ENCODE peak calls at places on chromosomes 13 and 19, in four cellular contexts. One of them, this sample, is unnamed.

GRCh38 chr19:49409441-49410029 is 13.7 kb downstream of the PTH2 start:
- DNase-seq in fibroblast of lung: no peak
- DNase-seq in cardiac muscle cell: no peak
- DNase-seq in mammary epithelial cell: no peak
- DNase-seq in this sample: no peak

GRCh38 chr13:76854894-76855293 is 31.3 kb downstream of the KCTD12 start:
- DNase-seq in fibroblast of lung: peak
- DNase-seq in cardiac muscle cell: no peak
- DNase-seq in mammary epithelial cell: peak
- DNase-seq in this sample: peak

GRCh38 chr13:102693781-102694180 is 1.1 kb downstream of the METTL21C start:
- DNase-seq in fibroblast of lung: peak
- DNase-seq in cardiac muscle cell: no peak
- DNase-seq in mammary epithelial cell: no peak
- DNase-seq in this sample: peak

GRCh38 chr19:58021541-58022282 is 12.1 kb upstream of the ZSCAN1 start:
- DNase-seq in fibroblast of lung: peak
- DNase-seq in cardiac muscle cell: peak
- DNase-seq in mammary epithelial cell: peak
- DNase-seq in this sample: peak

GRCh38 chr19:18951721-18952281 is 10.8 kb upstream of the HOMER3 start:
- DNase-seq in fibroblast of lung: no peak
- DNase-seq in cardiac muscle cell: no peak
- DNase-seq in mammary epithelial cell: peak
- DNase-seq in this sample: peak

GRCh38 chr13:95858286-95859075 is 181.5 kb downstream of the DNAJC3 start:
- DNase-seq in fibroblast of lung: peak
- DNase-seq in cardiac muscle cell: no peak
- DNase-seq in mammary epithelial cell: no peak
- DNase-seq in this sample: peak

GRCh38 chr19:39308531-39309304 is 11.9 kb downstream of the LRFN1 start:
- DNase-seq in fibroblast of lung: no peak
- DNase-seq in cardiac muscle cell: peak
- DNase-seq in mammary epithelial cell: no peak
- DNase-seq in this sample: no peak

GRCh38 chr19:7953576-7953975 is 10.1 kb upstream of the TIMM44 start:
- DNase-seq in fibroblast of lung: no peak
- DNase-seq in cardiac muscle cell: no peak
- DNase-seq in mammary epithelial cell: no peak
- DNase-seq in this sample: peak

GRCh38 chr13:94617389-94618000 is 15.8 kb downstream of the GPR180 start:
- DNase-seq in fibroblast of lung: no peak
- DNase-seq in cardiac muscle cell: peak
- DNase-seq in mammary epithelial cell: no peak
- DNase-seq in this sample: no peak

GRCh38 chr13:113585828-113586355 is 1.3 kb downstream of the TFDP1 start:
- DNase-seq in fibroblast of lung: no peak
- DNase-seq in cardiac muscle cell: no peak
- DNase-seq in mammary epithelial cell: no peak
- DNase-seq in this sample: peak

GRCh38 chr19:31232871-31233270 is 116.4 kb downstream of the TSHZ3 start:
- DNase-seq in fibroblast of lung: peak
- DNase-seq in cardiac muscle cell: no peak
- DNase-seq in mammary epithelial cell: peak
- DNase-seq in this sample: peak

GRCh38 chr13:26280295-26280694 is 26.4 kb downstream of the CDK8 start:
- DNase-seq in fibroblast of lung: peak
- DNase-seq in cardiac muscle cell: no peak
- DNase-seq in mammary epithelial cell: peak
- DNase-seq in this sample: no peak

GRCh38 chr19:17754634-17755532 is 3.6 kb downstream of the FCHO1 start:
- DNase-seq in fibroblast of lung: no peak
- DNase-seq in cardiac muscle cell: no peak
- DNase-seq in mammary epithelial cell: no peak
- DNase-seq in this sample: no peak

GRCh38 chr13:76884571-76885202 is 1.5 kb downstream of the KCTD12 start:
- DNase-seq in fibroblast of lung: peak
- DNase-seq in cardiac muscle cell: peak
- DNase-seq in mammary epithelial cell: peak
- DNase-seq in this sample: peak

GRCh38 chr13:50244355-50244912 is 229.2 kb downstream of the KCNRG start:
- DNase-seq in fibroblast of lung: peak
- DNase-seq in cardiac muscle cell: no peak
- DNase-seq in mammary epithelial cell: no peak
- DNase-seq in this sample: no peak

GRCh38 chr19:43606569-43607229 is 5.2 kb upstream of the SRRM5 start:
- DNase-seq in fibroblast of lung: no peak
- DNase-seq in cardiac muscle cell: no peak
- DNase-seq in mammary epithelial cell: peak
- DNase-seq in this sample: no peak

GRCh38 chr13:32036131-32036695 is 4.6 kb downstream of the FRY start:
- DNase-seq in fibroblast of lung: no peak
- DNase-seq in cardiac muscle cell: no peak
- DNase-seq in mammary epithelial cell: no peak
- DNase-seq in this sample: peak

GRCh38 chr19:3275068-3275582 is 50.7 kb downstream of the CELF5 start:
- DNase-seq in fibroblast of lung: no peak
- DNase-seq in cardiac muscle cell: peak
- DNase-seq in mammary epithelial cell: no peak
- DNase-seq in this sample: peak

GRCh38 chr13:23547000-23547590 is 23.1 kb upstream of the TNFRSF19 start:
- DNase-seq in fibroblast of lung: peak
- DNase-seq in cardiac muscle cell: no peak
- DNase-seq in mammary epithelial cell: peak
- DNase-seq in this sample: peak

GRCh38 chr13:26721251-26721939 is 39.2 kb downstream of the GPR12 start:
- DNase-seq in fibroblast of lung: no peak
- DNase-seq in cardiac muscle cell: no peak
- DNase-seq in mammary epithelial cell: no peak
- DNase-seq in this sample: no peak

GRCh38 chr19:33403221-33403972 is 29.9 kb downstream of the CEBPG start:
- DNase-seq in fibroblast of lung: no peak
- DNase-seq in cardiac muscle cell: no peak
- DNase-seq in mammary epithelial cell: no peak
- DNase-seq in this sample: peak
- TF ChIP-seq CTCF in fibroblast of lung: no peak
- TF ChIP-seq CTCF in cardiac muscle cell: no peak
- TF ChIP-seq CTCF in mammary epithelial cell: no peak
- TF ChIP-seq CTCF in this sample: no peak

GRCh38 chr19:10460714-10461046 is 40.3 kb downstream of the PDE4A start:
- DNase-seq in fibroblast of lung: no peak
- DNase-seq in cardiac muscle cell: no peak
- DNase-seq in mammary epithelial cell: no peak
- DNase-seq in this sample: no peak
- H3K4me3 ChIP-seq in fibroblast of lung: no peak
- H3K4me3 ChIP-seq in cardiac muscle cell: no peak
- H3K4me3 ChIP-seq in mammary epithelial cell: no peak
- H3K4me3 ChIP-seq in this sample: no peak

GRCh38 chr19:4980838-4981680 is 12.1 kb downstream of the KDM4B start:
- DNase-seq in fibroblast of lung: no peak
- DNase-seq in cardiac muscle cell: no peak
- DNase-seq in mammary epithelial cell: no peak
- DNase-seq in this sample: no peak
- TF ChIP-seq CTCF in fibroblast of lung: no peak
- TF ChIP-seq CTCF in cardiac muscle cell: no peak
- TF ChIP-seq CTCF in mammary epithelial cell: no peak
- TF ChIP-seq CTCF in this sample: no peak

DNA sequence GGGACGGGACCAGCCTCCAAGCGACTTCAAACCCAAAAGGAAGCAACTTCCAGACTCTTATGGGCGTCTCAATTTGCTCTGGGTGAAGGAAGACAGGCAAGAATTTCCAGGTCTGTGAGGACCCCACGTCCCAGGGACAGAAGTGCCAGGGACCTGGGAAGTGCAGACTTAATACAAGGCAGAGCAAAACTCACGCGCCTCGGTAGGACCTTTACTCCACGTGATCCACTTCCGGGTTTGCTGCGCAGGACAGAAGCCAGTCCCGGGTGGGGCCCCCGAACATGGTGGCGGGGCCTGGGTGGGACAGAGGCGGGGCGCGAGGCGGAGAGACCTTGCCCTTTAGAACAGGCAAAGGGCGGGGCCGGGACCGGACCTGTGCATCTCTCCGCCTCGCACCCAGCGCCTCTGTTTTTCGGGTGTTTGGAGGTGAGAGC is 9.3 kb downstream of the ZNF611 start:
- DNase-seq in fibroblast of lung: no peak
- DNase-seq in cardiac muscle cell: no peak
- DNase-seq in mammary epithelial cell: no peak
- DNase-seq in this sample: no peak
- H3K4me3 ChIP-seq in fibroblast of lung: no peak
- H3K4me3 ChIP-seq in cardiac muscle cell: no peak
- H3K4me3 ChIP-seq in mammary epithelial cell: no peak
- H3K4me3 ChIP-seq in this sample: no peak

GRCh38 chr13:20093946-20094345 is 66.9 kb downstream of the GJA3 start:
- DNase-seq in fibroblast of lung: no peak
- DNase-seq in cardiac muscle cell: no peak
- DNase-seq in mammary epithelial cell: no peak
- DNase-seq in this sample: no peak

GRCh38 chr13:20090349-20090748 is 70.5 kb downstream of the GJA3 start:
- DNase-seq in fibroblast of lung: no peak
- DNase-seq in cardiac muscle cell: no peak
- DNase-seq in mammary epithelial cell: no peak
- DNase-seq in this sample: no peak
- TF ChIP-seq CTCF in fibroblast of lung: no peak
- TF ChIP-seq CTCF in cardiac muscle cell: peak
- TF ChIP-seq CTCF in mammary epithelial cell: no peak
- TF ChIP-seq CTCF in this sample: no peak

DNA sequence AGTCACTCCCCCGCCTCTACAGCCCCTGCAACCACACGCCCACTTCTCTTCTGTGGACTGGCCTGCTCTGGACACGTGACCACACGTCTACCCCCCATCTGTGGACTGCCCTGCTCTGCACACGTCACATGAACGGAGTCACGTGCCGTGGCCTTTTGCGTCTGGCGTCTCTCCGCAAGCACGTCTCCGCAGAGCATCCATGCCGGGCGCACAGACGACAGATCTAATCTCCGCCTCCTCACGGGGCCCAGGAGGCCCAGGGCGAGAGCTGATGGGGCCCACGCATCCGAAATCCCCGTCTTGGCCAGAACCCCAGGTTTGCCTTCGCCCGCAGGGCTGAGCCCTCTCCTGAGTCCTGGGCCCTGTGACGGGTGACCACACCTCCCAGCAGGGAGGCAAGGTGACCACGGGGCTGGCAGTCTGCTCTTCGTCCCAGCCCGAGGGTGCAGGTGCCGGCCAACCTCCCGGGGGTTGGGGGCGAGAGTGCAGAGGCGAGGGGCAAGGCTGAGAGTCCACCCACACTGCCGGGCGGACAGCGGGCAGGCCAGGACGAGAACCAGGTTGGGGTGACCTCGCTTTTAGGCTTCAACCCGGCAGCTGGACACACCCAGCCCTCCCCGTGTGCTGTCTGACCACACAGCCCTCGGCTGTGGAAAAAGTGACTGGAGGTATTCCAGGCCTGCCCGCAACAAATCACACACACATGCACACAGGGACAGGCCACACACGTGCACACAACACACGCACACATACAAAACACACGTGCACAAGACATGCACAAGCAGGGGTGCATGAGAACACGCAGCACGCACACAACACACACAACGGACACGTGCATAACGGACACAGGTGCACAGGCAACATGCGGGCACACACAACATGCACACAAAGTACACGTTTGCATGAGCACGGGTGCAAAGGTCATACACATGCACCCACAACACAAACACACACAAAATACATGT is 3.9 kb downstream of the SBNO2 start:
- DNase-seq in fibroblast of lung: peak
- DNase-seq in cardiac muscle cell: no peak
- DNase-seq in mammary epithelial cell: peak
- DNase-seq in this sample: peak
- H3K4me3 ChIP-seq in fibroblast of lung: no peak
- H3K4me3 ChIP-seq in cardiac muscle cell: no peak
- H3K4me3 ChIP-seq in mammary epithelial cell: peak
- H3K4me3 ChIP-seq in this sample: peak

GRCh38 chr13:30792257-30793000 is 57.1 kb downstream of the ALOX5AP start:
- DNase-seq in fibroblast of lung: peak
- DNase-seq in cardiac muscle cell: no peak
- DNase-seq in mammary epithelial cell: peak
- DNase-seq in this sample: peak
- TF ChIP-seq CTCF in fibroblast of lung: peak
- TF ChIP-seq CTCF in cardiac muscle cell: peak
- TF ChIP-seq CTCF in mammary epithelial cell: peak
- TF ChIP-seq CTCF in this sample: peak

DNA sequence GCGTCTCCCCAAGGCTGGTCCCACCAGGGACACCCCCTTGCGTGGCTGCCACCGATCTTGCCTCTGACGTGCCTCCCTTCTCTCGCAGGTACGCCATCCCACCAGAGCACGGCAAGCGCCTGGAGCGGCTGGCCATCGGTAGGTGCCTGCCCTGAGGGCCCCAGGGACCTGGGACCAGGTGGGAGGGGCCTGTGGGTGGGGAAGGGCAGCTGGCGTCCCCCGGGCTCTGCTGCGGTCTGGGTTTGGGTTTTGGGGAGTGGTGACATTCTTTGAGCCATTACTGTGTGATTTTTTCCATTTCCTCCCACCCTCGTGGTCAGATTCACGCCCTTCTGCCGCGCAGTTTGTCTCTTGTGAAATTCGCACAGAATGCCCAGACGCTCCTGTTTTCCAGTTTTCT is 102.0 kb downstream of the KDM4B start:
- DNase-seq in fibroblast of lung: no peak
- DNase-seq in cardiac muscle cell: no peak
- DNase-seq in mammary epithelial cell: no peak
- DNase-seq in this sample: no peak
- H3K4me3 ChIP-seq in fibroblast of lung: no peak
- H3K4me3 ChIP-seq in cardiac muscle cell: no peak
- H3K4me3 ChIP-seq in mammary epithelial cell: no peak
- H3K4me3 ChIP-seq in this sample: no peak

This sample was measured in fibroblast of villous mesenchyme.